ENCODE peak calls at places on chromosomes 2 and 18, in seven cellular contexts. R is foreskin fibroblast; M is ureter; O is CD4-positive, alpha-beta memory T cell; N is GM10248; H is RPMI7951; Y is activated CD8-positive, alpha-beta memory T cell treated with anti-CD3 and anti-CD28 coated beads for 1 hour. D is an unnamed sample.
A peak's percentile ranks its signal among the peaks of the same experiment; 100 is the strongest.

GRCh38 chr2:229218329-229218921 is 52.7 kb downstream of the PID1 start:
- DNase-seq in R (no peak), M (no peak), O (no peak), N (no peak), H (no peak), Y (no peak), D (no peak)

GRCh38 chr18:74116628-74117554 is 30.7 kb downstream of the FBXO15 start:
- DNase-seq in R (peak; percentile 72), M (no peak), O (no peak), N (no peak), H (peak; percentile 45), Y (no peak), D (no peak)

GRCh38 chr2:167637726-167638125 is 609.7 kb downstream of the STK39 start:
- DNase-seq in R (no peak), M (no peak), O (no peak), N (no peak), H (no peak), Y (no peak), D (no peak)

GRCh38 chr2:71530246-71530986 is 77.1 kb downstream of the DYSF start:
- DNase-seq in R (peak; percentile 53), M (no peak), O (no peak), N (peak; percentile 72), H (peak; percentile 61), Y (no peak), D (no peak)

GRCh38 chr2:218274586-218274985 is 4.3 kb downstream of the PNKD start:
- DNase-seq in R (no peak), M (no peak), O (no peak), N (no peak), H (no peak), Y (no peak), D (no peak)

GRCh38 chr2:237870126-237870525 is 10.7 kb downstream of the RAMP1 start:
- DNase-seq in R (no peak), M (no peak), O (no peak), N (no peak), H (peak; percentile 18), Y (no peak), D (no peak)

GRCh38 chr2:98088261-98088660 is 1.3 kb downstream of the VWA3B start:
- DNase-seq in R (no peak), M (no peak), O (no peak), N (peak; percentile 31), H (peak; percentile 5), Y (no peak), D (no peak)

GRCh38 chr2:55102056-55102812 is 52.0 kb upstream of the RTN4 start:
- DNase-seq in R (peak; percentile 87), M (no peak), O (no peak), N (no peak), H (no peak), Y (no peak), D (no peak)

GRCh38 chr18:21330122-21330701 is 88.2 kb downstream of the GREB1L start:
- DNase-seq in R (peak; percentile 66), M (no peak), O (no peak), N (no peak), H (peak; percentile 64), Y (no peak), D (no peak)

GRCh38 chr2:120223034-120223912 is at the start of gene TMEM185B:
- DNase-seq in R (peak; percentile 94), M (peak; percentile 95), O (peak; percentile 89), N (peak; percentile 95), H (peak; percentile 82), Y (peak; percentile 84), D (no peak)

GRCh38 chr2:11534746-11535484 is 1.1 kb downstream of the GREB1 start:
- DNase-seq in R (no peak), M (no peak), O (no peak), N (no peak), H (no peak), Y (no peak), D (no peak)

GRCh38 chr2:218224206-218224605 is 7.2 kb downstream of the ARPC2 start:
- DNase-seq in R (no peak), M (no peak), O (no peak), N (no peak), H (no peak), Y (no peak), D (no peak)

GRCh38 chr2:106158871-106159270 is 35.2 kb downstream of the UXS1 start:
- DNase-seq in R (no peak), M (no peak), O (peak; percentile 48), N (no peak), H (no peak), Y (no peak), D (no peak)

GRCh38 chr2:230828272-230828961 is 36.3 kb upstream of the ITM2C start:
- DNase-seq in R (no peak), M (no peak), O (no peak), N (peak; percentile 69), H (no peak), Y (no peak), D (no peak)

GRCh38 chr2:109183871-109184270 is 54.9 kb downstream of the SH3RF3 start:
- DNase-seq in R (no peak), M (no peak), O (no peak), N (no peak), H (no peak), Y (no peak), D (no peak)

GRCh38 chr18:69957071-69957620 is 9.5 kb upstream of the CD226 start:
- DNase-seq in R (no peak), M (no peak), O (no peak), N (no peak), H (no peak), Y (no peak), D (no peak)

GRCh38 chr2:157184161-157184910 is 73.2 kb upstream of the GALNT5 start:
- DNase-seq in R (peak; percentile 65), M (no peak), O (no peak), N (no peak), H (no peak), Y (no peak), D (no peak)

GRCh38 chr18:79523221-79523737 is 127.5 kb downstream of the NFATC1 start:
- DNase-seq in R (no peak), M (no peak), O (peak; percentile 73), N (peak; percentile 61), H (no peak), Y (no peak), D (no peak)

GRCh38 chr2:144156736-144157645 is 362.9 kb downstream of the ZEB2 start:
- DNase-seq in R (peak; percentile 31), M (no peak), O (no peak), N (no peak), H (no peak), Y (no peak), D (no peak)